ENCODE peak calls at places on chromosomes 11 and 22, in four cellular contexts. One of them, this sample, is unnamed.

GRCh38 chr11:2791521-2792375 is 92.0 kb upstream of the KCNQ1OT1 start:
- DNase-seq in heart right ventricle: peak; percentile 45
- DNase-seq in psoas muscle: peak; percentile 50
- DNase-seq in mammary epithelial cell: no peak
- DNase-seq in this sample: no peak

GRCh38 chr22:45612451-45612901 is 59.2 kb upstream of the ATXN10 start:
- DNase-seq in mammary epithelial cell: peak; percentile 91
- DNase-seq in psoas muscle: peak; percentile 86
- DNase-seq in heart right ventricle: peak; percentile 48
- DNase-seq in this sample: no peak

GRCh38 chr11:39209966-39210365 is 2249.5 kb downstream of the LRRC4C start:
- DNase-seq in psoas muscle: no peak
- DNase-seq in heart right ventricle: no peak
- DNase-seq in mammary epithelial cell: no peak
- DNase-seq in this sample: no peak

GRCh38 chr22:29216011-29216872 is 10.5 kb downstream of the EMID1 start:
- DNase-seq in mammary epithelial cell: no peak
- DNase-seq in heart right ventricle: no peak
- DNase-seq in psoas muscle: no peak
- DNase-seq in this sample: no peak

GRCh38 chr11:119496453-119496852 is 73.5 kb upstream of the THY1 start:
- DNase-seq in heart right ventricle: no peak
- DNase-seq in mammary epithelial cell: no peak
- DNase-seq in psoas muscle: no peak
- DNase-seq in this sample: no peak

GRCh38 chr22:25153961-25154685 is 45.5 kb upstream of the CRYBB3 start:
- DNase-seq in mammary epithelial cell: peak; percentile 92
- DNase-seq in psoas muscle: peak; percentile 73
- DNase-seq in heart right ventricle: peak; percentile 41
- DNase-seq in this sample: peak; percentile 33

GRCh38 chr11:119320593-119321524 is 3.9 kb upstream of the MCAM start:
- DNase-seq in mammary epithelial cell: peak; percentile 54
- DNase-seq in psoas muscle: peak; percentile 70
- DNase-seq in heart right ventricle: peak; percentile 80
- DNase-seq in this sample: peak; percentile 55

GRCh38 chr11:104700609-104701008 is 197.7 kb downstream of the CASP12 start:
- DNase-seq in psoas muscle: no peak
- DNase-seq in mammary epithelial cell: peak; percentile 56
- DNase-seq in heart right ventricle: no peak
- DNase-seq in this sample: no peak

GRCh38 chr22:48313156-48313555 is 1514.5 kb downstream of the BRD1 start:
- DNase-seq in psoas muscle: no peak
- DNase-seq in mammary epithelial cell: no peak
- DNase-seq in heart right ventricle: no peak
- DNase-seq in this sample: no peak

GRCh38 chr11:65432686-65433582 is 10.3 kb downstream of the NEAT1 start:
- DNase-seq in mammary epithelial cell: peak; percentile 27
- DNase-seq in heart right ventricle: no peak
- DNase-seq in psoas muscle: no peak
- DNase-seq in this sample: peak; percentile 77

GRCh38 chr22:27719033-27719341 is 82.6 kb downstream of the MN1 start:
- DNase-seq in psoas muscle: no peak
- DNase-seq in heart right ventricle: no peak
- DNase-seq in mammary epithelial cell: no peak
- DNase-seq in this sample: no peak

GRCh38 chr11:107770546-107770945 is 58.7 kb upstream of the SLN start:
- DNase-seq in heart right ventricle: no peak
- DNase-seq in mammary epithelial cell: no peak
- DNase-seq in psoas muscle: no peak
- DNase-seq in this sample: peak; percentile 16

GRCh38 chr11:115645631-115646271 is 141.5 kb upstream of the CADM1 start:
- DNase-seq in heart right ventricle: peak; percentile 62
- DNase-seq in psoas muscle: no peak
- DNase-seq in mammary epithelial cell: no peak
- DNase-seq in this sample: no peak

GRCh38 chr22:20131856-20132685 is 467 bp downstream of the ZDHHC8 start:
- DNase-seq in mammary epithelial cell: no peak
- DNase-seq in heart right ventricle: peak; percentile 46
- DNase-seq in psoas muscle: peak; percentile 81
- DNase-seq in this sample: no peak

GRCh38 chr22:33472462-33473344 is 414.5 kb upstream of the SYN3 start:
- DNase-seq in heart right ventricle: no peak
- DNase-seq in psoas muscle: no peak
- DNase-seq in mammary epithelial cell: no peak
- DNase-seq in this sample: no peak

GRCh38 chr22:50678218-50678650 is 5.6 kb downstream of the SHANK3 start:
- DNase-seq in heart right ventricle: no peak
- DNase-seq in mammary epithelial cell: no peak
- DNase-seq in psoas muscle: no peak
- DNase-seq in this sample: no peak

GRCh38 chr11:73315288-73316020 is 7.4 kb downstream of the ARHGEF17 start:
- DNase-seq in psoas muscle: peak; percentile 29
- DNase-seq in mammary epithelial cell: no peak
- DNase-seq in heart right ventricle: no peak
- DNase-seq in this sample: no peak

GRCh38 chr11:27410301-27410700 is 47.3 kb upstream of the CCDC34 start:
- DNase-seq in psoas muscle: no peak
- DNase-seq in mammary epithelial cell: no peak
- DNase-seq in heart right ventricle: no peak
- DNase-seq in this sample: no peak

GRCh38 chr11:128467610-128468041 is 119.7 kb downstream of the ETS1 start:
- DNase-seq in heart right ventricle: peak; percentile 42
- DNase-seq in psoas muscle: peak; percentile 60
- DNase-seq in mammary epithelial cell: peak; percentile 93
- DNase-seq in this sample: peak; percentile 24

GRCh38 chr11:3627291-3627690 is 14.5 kb downstream of the ART5 start:
- DNase-seq in mammary epithelial cell: peak; percentile 41
- DNase-seq in psoas muscle: peak; percentile 10
- DNase-seq in heart right ventricle: no peak
- DNase-seq in this sample: no peak

GRCh38 chr11:66720223-66720898 is 8.7 kb downstream of the SPTBN2 start:
- DNase-seq in psoas muscle: peak; percentile 33
- DNase-seq in heart right ventricle: no peak
- DNase-seq in mammary epithelial cell: peak; percentile 89
- DNase-seq in this sample: peak; percentile 66

GRCh38 chr11:119108857-119109221 is 1.7 kb downstream of the C2CD2L start:
- DNase-seq in heart right ventricle: no peak
- DNase-seq in mammary epithelial cell: no peak
- DNase-seq in psoas muscle: no peak
- DNase-seq in this sample: no peak

GRCh38 chr11:45362636-45363035 is 76.5 kb upstream of the SYT13 start:
- DNase-seq in heart right ventricle: no peak
- DNase-seq in mammary epithelial cell: no peak
- DNase-seq in psoas muscle: no peak
- DNase-seq in this sample: no peak

GRCh38 chr11:46920709-46921108 is 2.4 kb upstream of the LRP4 start:
- DNase-seq in psoas muscle: peak; percentile 83
- DNase-seq in mammary epithelial cell: peak; percentile 91
- DNase-seq in heart right ventricle: no peak
- DNase-seq in this sample: peak; percentile 55

GRCh38 chr11:59197990-59198389 is 14.7 kb downstream of the MPEG1 start:
- DNase-seq in heart right ventricle: peak; percentile 84
- DNase-seq in mammary epithelial cell: no peak
- DNase-seq in psoas muscle: peak; percentile 82
- DNase-seq in this sample: peak; percentile 89

GRCh38 chr22:28237092-28237491 is 318.0 kb upstream of the PITPNB start:
- DNase-seq in heart right ventricle: no peak
- DNase-seq in mammary epithelial cell: peak; percentile 35
- DNase-seq in psoas muscle: no peak
- DNase-seq in this sample: no peak

GRCh38 chr22:30947163-30947820 is 21.3 kb downstream of the MORC2 start:
- DNase-seq in psoas muscle: no peak
- DNase-seq in mammary epithelial cell: peak; percentile 93
- DNase-seq in heart right ventricle: peak; percentile 38
- DNase-seq in this sample: peak; percentile 95

GRCh38 chr11:10629431-10630002 is 61.1 kb upstream of the LYVE1 start:
- DNase-seq in heart right ventricle: no peak
- DNase-seq in psoas muscle: no peak
- DNase-seq in mammary epithelial cell: no peak
- DNase-seq in this sample: no peak

GRCh38 chr22:19955241-19956128 is 13.9 kb upstream of the TXNRD2 start:
- DNase-seq in heart right ventricle: no peak
- DNase-seq in psoas muscle: peak; percentile 48
- DNase-seq in mammary epithelial cell: no peak
- DNase-seq in this sample: no peak

GRCh38 chr11:33656768-33657167 is 43.9 kb downstream of the C11orf91 start:
- DNase-seq in psoas muscle: no peak
- DNase-seq in heart right ventricle: no peak
- DNase-seq in mammary epithelial cell: no peak
- DNase-seq in this sample: no peak

GRCh38 chr11:31641477-31642062 is 132.0 kb downstream of the ELP4 start:
- DNase-seq in psoas muscle: no peak
- DNase-seq in heart right ventricle: no peak
- DNase-seq in mammary epithelial cell: no peak
- DNase-seq in this sample: peak; percentile 74

DNA sequence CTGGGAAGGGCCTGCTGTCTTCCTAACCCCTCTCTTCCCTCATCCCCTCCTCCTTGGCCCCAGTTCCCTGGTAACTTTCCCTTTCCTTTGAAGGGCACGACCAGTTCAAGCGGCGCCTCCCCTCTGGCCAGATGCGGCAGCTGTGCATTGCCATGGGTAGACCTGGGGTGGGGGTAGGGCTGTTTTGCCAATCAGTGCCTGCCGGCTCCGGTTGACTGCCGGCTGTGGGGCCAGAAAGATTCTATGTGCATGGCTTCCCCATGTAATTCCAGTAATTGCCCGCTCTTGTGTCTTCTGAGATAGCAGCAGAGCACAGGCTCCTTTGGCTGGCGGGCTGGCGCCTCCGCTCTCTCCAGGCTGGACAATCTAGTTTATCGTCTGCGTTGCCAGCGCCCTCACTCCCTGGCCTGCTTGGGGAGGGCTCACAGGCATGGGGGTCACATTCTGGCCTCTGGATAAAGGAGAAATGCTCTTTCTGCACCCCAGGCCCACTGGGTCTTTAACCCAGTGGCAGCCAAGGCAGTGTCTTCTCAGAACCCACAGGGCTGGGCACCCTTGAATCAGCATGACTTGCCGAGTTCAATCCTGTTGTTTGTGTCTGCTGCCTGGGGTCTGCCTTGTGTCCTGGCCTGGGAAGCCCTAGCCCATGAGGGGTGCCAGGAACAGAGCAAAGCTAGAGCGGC is 9.4 kb downstream of the SIDT2 start:
- DNase-seq in psoas muscle: peak; percentile 41
- DNase-seq in heart right ventricle: no peak
- DNase-seq in mammary epithelial cell: no peak
- DNase-seq in this sample: no peak
- H3K27ac ChIP-seq in psoas muscle: no peak overlapping the region
- H3K27ac ChIP-seq in heart right ventricle: no peak overlapping the region
- H3K27ac ChIP-seq in mammary epithelial cell: no peak overlapping the region
- H3K27ac ChIP-seq in this sample: no peak overlapping the region

GRCh38 chr11:83087035-83087434 is 15.3 kb upstream of the RAB30 start:
- DNase-seq in heart right ventricle: no peak
- DNase-seq in psoas muscle: no peak
- DNase-seq in mammary epithelial cell: no peak
- DNase-seq in this sample: peak; percentile 23
- TF ChIP-seq CTCF in heart right ventricle: no peak
- TF ChIP-seq CTCF in psoas muscle: peak; percentile 26
- TF ChIP-seq CTCF in mammary epithelial cell: peak; percentile 38
- TF ChIP-seq CTCF in this sample: peak; percentile 31

GRCh38 chr11:129700701-129701100 is 114.9 kb upstream of the TMEM45B start:
- DNase-seq in heart right ventricle: no peak
- DNase-seq in mammary epithelial cell: no peak
- DNase-seq in psoas muscle: no peak
- DNase-seq in this sample: no peak

GRCh38 chr11:129701706-129702105 is 113.9 kb upstream of the TMEM45B start:
- DNase-seq in heart right ventricle: no peak
- DNase-seq in mammary epithelial cell: no peak
- DNase-seq in psoas muscle: no peak
- DNase-seq in this sample: no peak

GRCh38 chr11:129698212-129698611 is 117.4 kb upstream of the TMEM45B start:
- DNase-seq in mammary epithelial cell: no peak
- DNase-seq in heart right ventricle: no peak
- DNase-seq in psoas muscle: no peak
- DNase-seq in this sample: no peak

GRCh38 chr11:129702410-129703390 is 112.9 kb upstream of the TMEM45B start:
- DNase-seq in heart right ventricle: no peak
- DNase-seq in mammary epithelial cell: peak; percentile 63
- DNase-seq in psoas muscle: no peak
- DNase-seq in this sample: no peak

DNA sequence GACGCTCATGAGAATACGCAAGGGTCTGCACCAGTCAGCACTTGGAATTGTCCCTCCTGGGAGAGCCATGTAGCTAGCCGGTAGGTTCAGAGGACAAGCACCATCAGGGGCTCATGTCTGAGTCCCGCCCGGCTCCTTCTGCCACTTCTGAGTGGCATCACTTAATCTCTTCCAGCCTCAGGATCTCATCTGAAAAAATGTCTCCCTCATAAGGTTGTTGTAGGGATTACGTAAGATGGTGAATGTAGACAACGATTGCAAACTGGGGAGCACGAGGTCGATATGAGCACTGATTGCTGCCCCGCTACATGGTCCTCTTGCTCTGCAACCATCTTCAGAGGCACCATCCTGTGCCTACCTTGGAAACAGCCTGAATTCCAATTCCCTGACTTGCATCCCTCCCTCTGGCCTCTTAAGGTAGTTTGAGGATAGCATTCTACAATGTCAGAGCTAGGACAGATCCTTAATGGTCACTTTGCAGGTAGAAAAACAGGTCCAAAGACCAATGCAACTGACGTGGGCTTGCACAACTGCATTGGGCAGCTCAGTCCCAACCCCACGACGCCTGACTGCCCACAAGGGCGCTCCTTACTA is 115.8 kb upstream of the TMEM45B start:
- DNase-seq in heart right ventricle: no peak
- DNase-seq in psoas muscle: no peak
- DNase-seq in mammary epithelial cell: peak; percentile 21
- DNase-seq in this sample: peak; percentile 64
- H3K27ac ChIP-seq in heart right ventricle: no peak overlapping the region
- H3K27ac ChIP-seq in psoas muscle: no peak overlapping the region
- H3K27ac ChIP-seq in mammary epithelial cell: no peak overlapping the region
- H3K27ac ChIP-seq in this sample: no peak overlapping the region

GRCh38 chr11:112315861-112316739 is 55.4 kb upstream of the PLET1 start:
- DNase-seq in heart right ventricle: no peak
- DNase-seq in psoas muscle: no peak
- DNase-seq in mammary epithelial cell: no peak
- DNase-seq in this sample: no peak

GRCh38 chr11:112318193-112318592 is 57.5 kb upstream of the PLET1 start:
- DNase-seq in psoas muscle: no peak
- DNase-seq in mammary epithelial cell: peak; percentile 90
- DNase-seq in heart right ventricle: no peak
- DNase-seq in this sample: peak; percentile 53

GRCh38 chr11:112318661-112319060 is 58.0 kb upstream of the PLET1 start:
- DNase-seq in psoas muscle: no peak
- DNase-seq in mammary epithelial cell: no peak
- DNase-seq in heart right ventricle: no peak
- DNase-seq in this sample: no peak

GRCh38 chr11:112315057-112315720 is 54.5 kb upstream of the PLET1 start:
- DNase-seq in heart right ventricle: no peak
- DNase-seq in mammary epithelial cell: no peak
- DNase-seq in psoas muscle: no peak
- DNase-seq in this sample: no peak

GRCh38 chr11:112316971-112317370 is 56.3 kb upstream of the PLET1 start:
- DNase-seq in mammary epithelial cell: no peak
- DNase-seq in heart right ventricle: no peak
- DNase-seq in psoas muscle: no peak
- DNase-seq in this sample: no peak
- TF ChIP-seq CTCF in mammary epithelial cell: no peak
- TF ChIP-seq CTCF in heart right ventricle: no peak
- TF ChIP-seq CTCF in psoas muscle: no peak
- TF ChIP-seq CTCF in this sample: no peak

This sample was measured in A673.